ENCODE peak calls at places on chromosomes 3 and 15, in four cellular contexts. K is bronchial epithelial cell; B is stimulated activated CD8-positive, alpha-beta memory T cell treated with anti-CD3 and anti-CD28 coated beads, Interleukin-12 subunit alpha, Interleukin-12 subunit beta, amount 100 ng/mL, for 4 hours; Z is epithelial cell of prostate. T is an unnamed sample.

GRCh38 chr3:153785901-153786300 is 335.3 kb upstream of the ARHGEF26 start:
- DNase-seq in K (peak), B (no peak), Z (no peak), T (no peak)

GRCh38 chr3:150577854-150578253 is 25.3 kb upstream of the SELENOT start:
- DNase-seq in K (peak), B (no peak), Z (no peak), T (no peak)

GRCh38 chr3:126517986-126518778 is 609 bp upstream of the UROC1 start:
- DNase-seq in K (no peak), B (no peak), Z (no peak), T (no peak)

GRCh38 chr15:100695048-100695447 is 92.7 kb downstream of the ASB7 start:
- DNase-seq in K (no peak), B (no peak), Z (no peak), T (no peak)

GRCh38 chr3:138434276-138434874 is at the start of gene ESYT3:
- DNase-seq in K (peak), B (no peak), Z (peak), T (no peak)

GRCh38 chr15:100350434-100351226 is 8.9 kb upstream of the ADAMTS17 start:
- DNase-seq in K (peak), B (no peak), Z (peak), T (no peak)

GRCh38 chr3:64203969-64204632 is 21.2 kb downstream of the PRICKLE2 start:
- DNase-seq in K (no peak), B (no peak), Z (no peak), T (no peak)

GRCh38 chr15:36294359-36294758 is 285.1 kb upstream of the CDIN1 start:
- DNase-seq in K (no peak), B (no peak), Z (no peak), T (no peak)

GRCh38 chr3:142645236-142645793 is 49.1 kb downstream of the PLS1 start:
- DNase-seq in K (peak), B (no peak), Z (peak), T (no peak)

GRCh38 chr15:40082195-40082868 is 26.3 kb downstream of the BMF start:
- DNase-seq in K (no peak), B (no peak), Z (no peak), T (no peak)

GRCh38 chr15:101121511-101122090 is 130.2 kb downstream of the CHSY1 start:
- DNase-seq in K (no peak), B (peak), Z (no peak), T (no peak)

GRCh38 chr3:175941352-175941751 is 1082.2 kb downstream of the NAALADL2 start:
- DNase-seq in K (peak), B (no peak), Z (peak), T (no peak)